ENCODE peak calls at places on chromosomes 2 and 18, in seven cellular contexts. One of them, this sample, is unnamed.

GRCh38 chr2:178836807-178837206 is 29.6 kb upstream of the TTN start:
- DNase-seq in HCT116: no peak
- DNase-seq in stomach: no peak
- DNase-seq in sigmoid colon: no peak
- DNase-seq in breast epithelium: no peak
- DNase-seq in K562: no peak
- DNase-seq in prostate gland: no peak
- DNase-seq in this sample: no peak

GRCh38 chr2:232588680-232589585 is 38.4 kb downstream of the EIF4E2 start:
- DNase-seq in sigmoid colon: peak
- DNase-seq in breast epithelium: peak
- DNase-seq in stomach: peak
- DNase-seq in K562: peak
- DNase-seq in HCT116: no peak
- DNase-seq in prostate gland: peak
- DNase-seq in this sample: no peak

GRCh38 chr2:113162173-113162572 is 11.6 kb upstream of the PSD4 start:
- DNase-seq in sigmoid colon: no peak
- DNase-seq in stomach: no peak
- DNase-seq in HCT116: no peak
- DNase-seq in breast epithelium: no peak
- DNase-seq in K562: no peak
- DNase-seq in prostate gland: no peak
- DNase-seq in this sample: peak

GRCh38 chr18:79616651-79617518 is 62.7 kb upstream of the CTDP1 start:
- DNase-seq in prostate gland: no peak
- DNase-seq in K562: no peak
- DNase-seq in HCT116: no peak
- DNase-seq in sigmoid colon: peak
- DNase-seq in stomach: no peak
- DNase-seq in breast epithelium: no peak
- DNase-seq in this sample: no peak

GRCh38 chr18:49856531-49856930 is 43.2 kb upstream of the ACAA2 start:
- DNase-seq in HCT116: no peak
- DNase-seq in prostate gland: no peak
- DNase-seq in stomach: no peak
- DNase-seq in breast epithelium: no peak
- DNase-seq in sigmoid colon: no peak
- DNase-seq in K562: no peak
- DNase-seq in this sample: no peak

GRCh38 chr2:201854221-201854801 is 48.0 kb downstream of the CDK15 start:
- DNase-seq in sigmoid colon: no peak
- DNase-seq in K562: no peak
- DNase-seq in HCT116: no peak
- DNase-seq in stomach: no peak
- DNase-seq in breast epithelium: no peak
- DNase-seq in prostate gland: no peak
- DNase-seq in this sample: no peak

GRCh38 chr2:105437708-105438103 is 38.9 kb upstream of the FHL2 start:
- DNase-seq in sigmoid colon: no peak
- DNase-seq in K562: no peak
- DNase-seq in breast epithelium: no peak
- DNase-seq in HCT116: no peak
- DNase-seq in prostate gland: no peak
- DNase-seq in stomach: no peak
- DNase-seq in this sample: no peak

GRCh38 chr18:65988972-65989371 is 238.2 kb downstream of the CDH7 start:
- DNase-seq in breast epithelium: no peak
- DNase-seq in prostate gland: no peak
- DNase-seq in sigmoid colon: no peak
- DNase-seq in stomach: no peak
- DNase-seq in K562: no peak
- DNase-seq in HCT116: no peak
- DNase-seq in this sample: no peak

GRCh38 chr2:181371782-181372292 is 85.3 kb upstream of the ITGA4 start:
- DNase-seq in prostate gland: no peak
- DNase-seq in breast epithelium: no peak
- DNase-seq in K562: no peak
- DNase-seq in sigmoid colon: no peak
- DNase-seq in stomach: no peak
- DNase-seq in HCT116: no peak
- DNase-seq in this sample: no peak

GRCh38 chr2:30678410-30679137 is 128.7 kb downstream of the CAPN13 start:
- DNase-seq in prostate gland: no peak
- DNase-seq in sigmoid colon: peak
- DNase-seq in K562: no peak
- DNase-seq in stomach: peak
- DNase-seq in HCT116: no peak
- DNase-seq in breast epithelium: no peak
- DNase-seq in this sample: no peak

GRCh38 chr2:101223814-101224231 is 28.9 kb upstream of the CNOT11 start:
- DNase-seq in breast epithelium: no peak
- DNase-seq in prostate gland: no peak
- DNase-seq in stomach: no peak
- DNase-seq in HCT116: no peak
- DNase-seq in sigmoid colon: no peak
- DNase-seq in K562: no peak
- DNase-seq in this sample: no peak

GRCh38 chr18:58484989-58485962 is 143.6 kb downstream of the ALPK2 start:
- DNase-seq in HCT116: no peak
- DNase-seq in breast epithelium: no peak
- DNase-seq in stomach: no peak
- DNase-seq in K562: no peak
- DNase-seq in prostate gland: peak
- DNase-seq in sigmoid colon: peak
- DNase-seq in this sample: no peak

GRCh38 chr2:44126106-44126797 is 42.4 kb upstream of the PPM1B start:
- DNase-seq in HCT116: no peak
- DNase-seq in K562: no peak
- DNase-seq in breast epithelium: no peak
- DNase-seq in prostate gland: peak
- DNase-seq in stomach: no peak
- DNase-seq in sigmoid colon: no peak
- DNase-seq in this sample: no peak

GRCh38 chr18:31447530-31448191 is at the start of gene DSG3:
- DNase-seq in HCT116: no peak
- DNase-seq in stomach: no peak
- DNase-seq in breast epithelium: peak
- DNase-seq in sigmoid colon: no peak
- DNase-seq in K562: peak
- DNase-seq in prostate gland: no peak
- DNase-seq in this sample: no peak

GRCh38 chr18:38944446-38945024 is 1378.9 kb upstream of the CELF4 start:
- DNase-seq in HCT116: no peak
- DNase-seq in breast epithelium: no peak
- DNase-seq in K562: no peak
- DNase-seq in stomach: no peak
- DNase-seq in sigmoid colon: no peak
- DNase-seq in prostate gland: no peak
- DNase-seq in this sample: no peak

DNA sequence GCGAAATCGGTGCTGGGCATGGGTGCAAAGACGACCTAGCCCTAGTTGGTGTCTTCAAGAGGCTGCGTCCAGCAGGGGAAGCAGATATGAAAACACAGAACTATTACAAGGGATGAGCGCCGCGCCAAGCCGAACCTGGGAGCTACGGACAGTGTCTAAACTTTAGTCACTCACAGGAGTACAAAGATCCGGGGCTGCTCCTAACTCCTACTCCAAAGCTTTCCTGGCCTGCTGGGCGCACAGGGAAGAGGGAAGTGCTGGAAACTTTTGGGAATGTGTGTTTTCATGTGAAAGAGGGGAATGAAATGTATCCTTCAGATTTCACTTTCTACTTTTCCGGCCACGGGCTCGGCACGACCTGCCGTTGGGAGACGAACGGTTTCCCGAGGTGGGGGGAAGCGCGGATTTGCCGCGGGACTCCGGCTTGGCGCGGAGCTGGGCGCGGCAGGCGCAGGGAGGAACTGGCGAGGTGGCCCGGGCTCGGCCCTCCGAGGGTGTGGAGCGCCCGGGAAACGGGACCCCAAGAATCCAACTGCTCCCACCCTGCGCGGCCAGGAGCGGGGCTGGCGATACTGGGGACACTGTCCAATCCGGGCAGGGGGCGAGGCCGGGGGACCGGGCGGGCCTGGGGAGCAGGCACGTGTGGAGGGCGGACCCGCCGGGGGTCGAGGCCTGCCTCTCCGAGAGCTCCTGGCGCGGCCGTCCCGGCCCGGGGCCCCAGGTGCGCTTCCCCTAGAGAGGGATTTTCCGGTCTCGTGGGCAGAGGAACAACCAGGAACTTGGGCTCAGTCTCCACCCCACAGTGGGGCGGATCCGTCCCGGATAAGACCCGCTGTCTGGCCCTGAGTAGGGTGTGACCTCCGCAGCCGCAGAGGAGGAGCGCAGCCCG is at the start of gene ANXA4:
- DNase-seq in prostate gland: peak
- DNase-seq in stomach: peak
- DNase-seq in breast epithelium: peak
- DNase-seq in sigmoid colon: peak
- DNase-seq in K562: peak
- DNase-seq in HCT116: peak
- DNase-seq in this sample: peak
- TF ChIP-seq CTCF in prostate gland: no peak
- TF ChIP-seq CTCF in stomach: no peak
- TF ChIP-seq CTCF in breast epithelium: no peak
- TF ChIP-seq CTCF in sigmoid colon: no peak
- TF ChIP-seq CTCF in K562: no peak
- TF ChIP-seq CTCF in HCT116: no peak
- TF ChIP-seq CTCF in this sample: no peak

GRCh38 chr2:21036708-21037670 is 6.9 kb downstream of the APOB start:
- DNase-seq in K562: no peak
- DNase-seq in stomach: no peak
- DNase-seq in HCT116: no peak
- DNase-seq in breast epithelium: no peak
- DNase-seq in prostate gland: no peak
- DNase-seq in sigmoid colon: no peak
- DNase-seq in this sample: no peak

GRCh38 chr2:21039080-21039556 is 4.8 kb downstream of the APOB start:
- DNase-seq in stomach: no peak
- DNase-seq in prostate gland: no peak
- DNase-seq in breast epithelium: no peak
- DNase-seq in K562: no peak
- DNase-seq in sigmoid colon: no peak
- DNase-seq in HCT116: no peak
- DNase-seq in this sample: no peak

GRCh38 chr2:21037671-21038108 is 6.2 kb downstream of the APOB start:
- DNase-seq in HCT116: no peak
- DNase-seq in prostate gland: no peak
- DNase-seq in breast epithelium: no peak
- DNase-seq in K562: no peak
- DNase-seq in stomach: no peak
- DNase-seq in sigmoid colon: no peak
- DNase-seq in this sample: no peak

GRCh38 chr2:21039979-21040467 is 3.9 kb downstream of the APOB start:
- DNase-seq in K562: no peak
- DNase-seq in sigmoid colon: no peak
- DNase-seq in HCT116: no peak
- DNase-seq in breast epithelium: no peak
- DNase-seq in stomach: no peak
- DNase-seq in prostate gland: no peak
- DNase-seq in this sample: no peak

GRCh38 chr2:21038403-21039073 is 5.3 kb downstream of the APOB start:
- DNase-seq in K562: no peak
- DNase-seq in breast epithelium: no peak
- DNase-seq in prostate gland: no peak
- DNase-seq in HCT116: no peak
- DNase-seq in sigmoid colon: no peak
- DNase-seq in stomach: no peak
- DNase-seq in this sample: no peak
- TF ChIP-seq POLR2AphosphoS5 in K562: no peak
- TF ChIP-seq POLR2AphosphoS5 in breast epithelium: no peak
- TF ChIP-seq POLR2AphosphoS5 in prostate gland: peak
- TF ChIP-seq POLR2AphosphoS5 in HCT116: no peak
- TF ChIP-seq POLR2AphosphoS5 in sigmoid colon: peak
- TF ChIP-seq POLR2AphosphoS5 in stomach: no peak
- TF ChIP-seq POLR2AphosphoS5 in this sample: peak

GRCh38 chr2:28282248-28282647 is 110.4 kb upstream of the FOSL2 start:
- DNase-seq in breast epithelium: no peak
- DNase-seq in K562: no peak
- DNase-seq in prostate gland: no peak
- DNase-seq in stomach: no peak
- DNase-seq in sigmoid colon: no peak
- DNase-seq in HCT116: no peak
- DNase-seq in this sample: no peak
- TF ChIP-seq POLR2A in breast epithelium: no peak
- TF ChIP-seq POLR2A in K562: no peak
- TF ChIP-seq POLR2A in prostate gland: no peak
- TF ChIP-seq POLR2A in stomach: no peak
- TF ChIP-seq POLR2A in sigmoid colon: no peak
- TF ChIP-seq POLR2A in HCT116: no peak
- TF ChIP-seq POLR2A in this sample: no peak

GRCh38 chr2:160917850-160918249 is 242.4 kb upstream of the TANK start:
- DNase-seq in HCT116: no peak
- DNase-seq in breast epithelium: no peak
- DNase-seq in K562: no peak
- DNase-seq in sigmoid colon: no peak
- DNase-seq in stomach: no peak
- DNase-seq in prostate gland: no peak
- DNase-seq in this sample: no peak

GRCh38 chr2:160921401-160921964 is 238.7 kb upstream of the TANK start:
- DNase-seq in HCT116: no peak
- DNase-seq in prostate gland: no peak
- DNase-seq in sigmoid colon: no peak
- DNase-seq in stomach: no peak
- DNase-seq in K562: no peak
- DNase-seq in breast epithelium: no peak
- DNase-seq in this sample: no peak

GRCh38 chr2:160920791-160921303 is 239.4 kb upstream of the TANK start:
- DNase-seq in sigmoid colon: peak
- DNase-seq in HCT116: no peak
- DNase-seq in prostate gland: no peak
- DNase-seq in K562: no peak
- DNase-seq in stomach: no peak
- DNase-seq in breast epithelium: no peak
- DNase-seq in this sample: no peak

GRCh38 chr2:160920061-160920460 is 240.2 kb upstream of the TANK start:
- DNase-seq in breast epithelium: no peak
- DNase-seq in stomach: no peak
- DNase-seq in HCT116: no peak
- DNase-seq in prostate gland: no peak
- DNase-seq in sigmoid colon: no peak
- DNase-seq in K562: no peak
- DNase-seq in this sample: no peak

DNA sequence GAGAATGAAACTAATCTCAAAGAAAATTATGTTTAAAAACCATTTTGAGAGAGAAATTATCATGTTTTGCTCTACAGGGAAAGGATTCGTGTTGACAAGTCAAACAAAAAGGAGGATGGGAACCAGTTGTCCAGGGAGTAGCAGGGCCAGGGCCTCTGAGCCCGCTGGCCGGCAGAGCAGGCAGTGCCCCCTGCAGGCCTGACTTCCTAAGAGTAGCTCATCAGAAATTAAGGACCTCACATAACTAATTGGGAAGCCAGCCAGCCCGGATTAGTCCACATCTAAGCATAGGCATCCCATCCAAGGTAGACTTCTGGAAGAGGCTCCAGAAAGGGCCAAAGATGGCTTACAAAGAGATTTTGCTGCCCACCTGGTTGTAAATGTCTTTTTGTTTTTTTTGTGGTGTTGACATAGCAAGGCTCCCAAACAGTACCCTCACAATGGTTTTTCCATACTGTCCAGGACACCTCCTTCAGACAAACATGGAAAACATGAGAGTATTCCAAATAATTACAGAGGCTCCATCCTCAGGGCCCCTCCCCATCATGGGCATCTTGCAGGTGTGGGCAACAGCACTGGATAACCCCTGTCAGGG is 241.2 kb upstream of the TANK start:
- DNase-seq in breast epithelium: no peak
- DNase-seq in HCT116: peak
- DNase-seq in prostate gland: peak
- DNase-seq in sigmoid colon: peak
- DNase-seq in stomach: peak
- DNase-seq in K562: peak
- DNase-seq in this sample: no peak
- TF ChIP-seq CTCF in breast epithelium: peak
- TF ChIP-seq CTCF in HCT116: peak
- TF ChIP-seq CTCF in prostate gland: peak
- TF ChIP-seq CTCF in sigmoid colon: peak
- TF ChIP-seq CTCF in stomach: no peak
- TF ChIP-seq CTCF in K562: peak
- TF ChIP-seq CTCF in this sample: no peak

This sample was measured in vagina.